ENCODE peak calls at places on chromosomes 4 and X, in ten cellular contexts. A is anterior cingulate cortex; B is nucleus accumbens; M is stomach; O is stimulated activated CD4-positive, alpha-beta T cell treated with anti-CD3 and anti-CD28 coated beads, Interleukin-4, amount 100 ng/mL, for 24 hours; T is breast epithelium; I is germinal center; W is SW480; N is activated CD8-positive, alpha-beta memory T cell treated with anti-CD3 and anti-CD28 coated beads for 48 hours; C is AG08396. Y is an unnamed sample.
A peak's percentile ranks its signal among the peaks of the same experiment; 100 is the strongest.

GRCh38 chr4:54061873-54062272 is 2.5 kb downstream of the CHIC2 start:
- DNase-seq in A (no peak), B (no peak), M (no peak), O (no peak), T (no peak), I (no peak), W (no peak), N (no peak), C (no peak), Y (no peak)

GRCh38 chrX:126697091-126697490 is 122.4 kb upstream of the PRR32 start:
- DNase-seq in A (no peak), B (no peak), M (no peak), O (no peak), T (no peak), I (no peak), W (no peak), N (no peak), C (no peak), Y (no peak)

GRCh38 chrX:121356139-121356849 is 308.9 kb downstream of the GLUD2 start:
- DNase-seq in A (no peak), B (no peak), M (no peak), O (no peak), T (no peak), I (no peak), W (no peak), N (no peak), C (no peak), Y (no peak)

GRCh38 chrX:150508018-150508417 is 60.4 kb upstream of the MTM1 start:
- DNase-seq in A (peak; percentile 36), B (no peak), M (no peak), O (no peak), T (no peak), I (no peak), W (no peak), N (no peak), C (no peak), Y (peak; percentile 41)

GRCh38 chr4:15513545-15513944 is 43.9 kb downstream of the CC2D2A start:
- DNase-seq in A (no peak), B (no peak), M (no peak), O (no peak), T (no peak), I (no peak), W (no peak), N (no peak), C (no peak), Y (no peak)

GRCh38 chr4:81664079-81664478 is 192.4 kb upstream of the RASGEF1B start:
- DNase-seq in A (no peak), B (no peak), M (no peak), O (no peak), T (no peak), I (no peak), W (no peak), N (no peak), C (no peak), Y (no peak)

GRCh38 chr4:148064451-148064850 is 332.6 kb downstream of the ARHGAP10 start:
- DNase-seq in A (no peak), B (no peak), M (no peak), O (no peak), T (no peak), I (no peak), W (no peak), N (no peak), C (no peak), Y (no peak)

GRCh38 chr4:138175337-138175794 is 66.8 kb downstream of the SLC7A11 start:
- DNase-seq in A (no peak), B (no peak), M (peak; percentile 64), O (no peak), T (no peak), I (no peak), W (no peak), N (no peak), C (peak; percentile 13), Y (no peak)

GRCh38 chr4:177214935-177215334 is 94.7 kb upstream of the NEIL3 start:
- DNase-seq in A (no peak), B (no peak), M (no peak), O (peak; percentile 16), T (no peak), I (no peak), W (no peak), N (no peak), C (peak; percentile 28), Y (no peak)

GRCh38 chr4:168449740-168450442 is 30.4 kb downstream of the DDX60L start:
- DNase-seq in A (no peak), B (no peak), M (no peak), O (peak; percentile 14), T (no peak), I (no peak), W (no peak), N (no peak), C (no peak), Y (no peak)

GRCh38 chrX:147912093-147912801 is 528 bp downstream of the FMR1 start:
- DNase-seq in A (peak; percentile 2), B (peak; percentile 2), M (peak; percentile 29), O (peak; percentile 18), T (peak; percentile 49), I (peak; percentile 15), W (peak; percentile 41), N (peak; percentile 6), C (peak; percentile 26), Y (peak; percentile 20)

GRCh38 chr4:7917669-7918068 is 22.0 kb downstream of the AFAP1 start:
- DNase-seq in A (no peak), B (no peak), M (no peak), O (no peak), T (no peak), I (no peak), W (no peak), N (no peak), C (no peak), Y (no peak)

GRCh38 chr4:25096553-25097443 is 63.5 kb downstream of the SEPSECS start:
- DNase-seq in A (no peak), B (no peak), M (no peak), O (no peak), T (no peak), I (no peak), W (no peak), N (no peak), C (no peak), Y (no peak)

GRCh38 chrX:11793734-11794133 is 35.7 kb downstream of the MSL3 start:
- DNase-seq in A (no peak), B (no peak), M (no peak), O (no peak), T (no peak), I (no peak), W (no peak), N (no peak), C (no peak), Y (no peak)

GRCh38 chr4:1004071-1004418 is 7.4 kb upstream of the FGFRL1 start:
- DNase-seq in A (no peak), B (no peak), M (no peak), O (no peak), T (no peak), I (no peak), W (no peak), N (no peak), C (no peak), Y (no peak)

GRCh38 chrX:3549442-3549875 is 164.0 kb downstream of the PRKX start:
- DNase-seq in A (no peak), B (no peak), M (no peak), O (no peak), T (peak; percentile 48), I (no peak), W (peak; percentile 28), N (no peak), C (no peak), Y (no peak)

GRCh38 chrX:93932471-93933220 is 258.6 kb downstream of the FAM133A start:
- DNase-seq in A (no peak), B (no peak), M (no peak), O (no peak), T (no peak), I (no peak), W (no peak), N (no peak), C (no peak), Y (no peak)

GRCh38 chr4:67907650-67908049 is 23.8 kb upstream of the TMPRSS11D start:
- DNase-seq in A (no peak), B (no peak), M (no peak), O (no peak), T (no peak), I (no peak), W (no peak), N (no peak), C (no peak), Y (no peak)

GRCh38 chr4:139189417-139189749 is 12.4 kb upstream of the ELF2 start:
- DNase-seq in A (no peak), B (no peak), M (no peak), O (no peak), T (no peak), I (no peak), W (no peak), N (no peak), C (no peak), Y (no peak)

GRCh38 chr4:121898150-121898549 is 27.9 kb upstream of the BBS7 start:
- DNase-seq in A (no peak), B (no peak), M (no peak), O (peak; percentile 4), T (no peak), I (no peak), W (peak; percentile 9), N (no peak), C (no peak), Y (no peak)

GRCh38 chr4:32025840-32026459 is 1305.8 kb downstream of the PCDH7 start:
- DNase-seq in A (no peak), B (no peak), M (no peak), O (no peak), T (no peak), I (no peak), W (no peak), N (no peak), C (no peak), Y (no peak)

GRCh38 chrX:10781847-10782530 is 161.6 kb upstream of the MID1 start:
- DNase-seq in A (no peak), B (no peak), M (no peak), O (no peak), T (no peak), I (no peak), W (no peak), N (no peak), C (no peak), Y (no peak)

GRCh38 chr4:61405307-61405706 is 205.2 kb downstream of the ADGRL3 start:
- DNase-seq in A (no peak), B (no peak), M (no peak), O (no peak), T (no peak), I (no peak), W (no peak), N (no peak), C (no peak), Y (no peak)

GRCh38 chrX:63673896-63674295 is 111.1 kb downstream of the ARHGEF9 start:
- DNase-seq in A (no peak), B (no peak), M (no peak), O (no peak), T (no peak), I (no peak), W (no peak), N (no peak), C (no peak), Y (no peak)

GRCh38 chr4:10180927-10181744 is 64.5 kb upstream of the WDR1 start:
- DNase-seq in A (no peak), B (no peak), M (no peak), O (peak; percentile 7), T (no peak), I (no peak), W (no peak), N (no peak), C (no peak), Y (no peak)

GRCh38 chr4:74032064-74032463 is 6.4 kb downstream of the CXCL3 start:
- DNase-seq in A (no peak), B (no peak), M (no peak), O (no peak), T (no peak), I (no peak), W (no peak), N (no peak), C (no peak), Y (no peak)

GRCh38 chr4:8507251-8507570 is 66.6 kb downstream of the TRMT44 start:
- DNase-seq in A (no peak), B (no peak), M (no peak), O (no peak), T (no peak), I (no peak), W (no peak), N (no peak), C (peak; percentile 54), Y (no peak)

GRCh38 chr4:183348706-183349659 is 26.8 kb upstream of the CLDN24 start:
- DNase-seq in A (no peak), B (no peak), M (no peak), O (peak; percentile 43), T (no peak), I (no peak), W (peak; percentile 9), N (no peak), C (peak; percentile 85), Y (no peak)